ENCODE peak calls at places on chromosomes 13 and 19, in seven cellular contexts. One of them, this sample, is unnamed.

GRCh38 chr13:58302349-58302748 is 670.8 kb downstream of the PCDH17 start:
- DNase-seq in WERI-Rb-1: no peak
- DNase-seq in RWPE2: no peak
- DNase-seq in fibroblast of lung: no peak
- DNase-seq in esophagus muscularis mucosa: no peak
- DNase-seq in Caco-2: no peak
- DNase-seq in aorta: no peak
- DNase-seq in this sample: no peak

GRCh38 chr13:40275636-40276035 is 390.8 kb downstream of the FOXO1 start:
- DNase-seq in WERI-Rb-1: no peak
- DNase-seq in RWPE2: no peak
- DNase-seq in fibroblast of lung: peak; percentile 28
- DNase-seq in esophagus muscularis mucosa: no peak
- DNase-seq in Caco-2: no peak
- DNase-seq in aorta: no peak
- DNase-seq in this sample: peak; percentile 26

GRCh38 chr13:50352720-50353491 is 337.7 kb downstream of the KCNRG start:
- DNase-seq in WERI-Rb-1: no peak
- DNase-seq in RWPE2: no peak
- DNase-seq in fibroblast of lung: no peak
- DNase-seq in esophagus muscularis mucosa: peak; percentile 31
- DNase-seq in Caco-2: no peak
- DNase-seq in aorta: no peak
- DNase-seq in this sample: no peak

GRCh38 chr13:29954082-29955043 is 103.9 kb upstream of the UBL3 start:
- DNase-seq in WERI-Rb-1: no peak
- DNase-seq in RWPE2: no peak
- DNase-seq in fibroblast of lung: no peak
- DNase-seq in esophagus muscularis mucosa: no peak
- DNase-seq in Caco-2: peak; percentile 46
- DNase-seq in aorta: no peak
- DNase-seq in this sample: no peak

GRCh38 chr13:34401741-34402140 is 540.3 kb upstream of the NBEA start:
- DNase-seq in WERI-Rb-1: no peak
- DNase-seq in RWPE2: no peak
- DNase-seq in fibroblast of lung: peak; percentile 10
- DNase-seq in esophagus muscularis mucosa: no peak
- DNase-seq in Caco-2: no peak
- DNase-seq in aorta: no peak
- DNase-seq in this sample: no peak

GRCh38 chr19:38183227-38183914 is 40.7 kb downstream of the DPF1 start:
- DNase-seq in WERI-Rb-1: peak; percentile 39
- DNase-seq in RWPE2: peak; percentile 61
- DNase-seq in fibroblast of lung: peak; percentile 23
- DNase-seq in esophagus muscularis mucosa: no peak
- DNase-seq in Caco-2: no peak
- DNase-seq in aorta: no peak
- DNase-seq in this sample: peak; percentile 22

GRCh38 chr13:51814825-51815650 is 11.1 kb upstream of the DHRS12 start:
- DNase-seq in WERI-Rb-1: peak; percentile 47
- DNase-seq in RWPE2: no peak
- DNase-seq in fibroblast of lung: peak; percentile 60
- DNase-seq in esophagus muscularis mucosa: no peak
- DNase-seq in Caco-2: peak; percentile 80
- DNase-seq in aorta: peak; percentile 68
- DNase-seq in this sample: peak; percentile 53

GRCh38 chr13:85993567-85993966 is 194.3 kb upstream of the SLITRK6 start:
- DNase-seq in WERI-Rb-1: no peak
- DNase-seq in RWPE2: no peak
- DNase-seq in fibroblast of lung: no peak
- DNase-seq in esophagus muscularis mucosa: no peak
- DNase-seq in Caco-2: no peak
- DNase-seq in aorta: no peak
- DNase-seq in this sample: no peak

GRCh38 chr19:13554506-13555235 is 48.4 kb upstream of the CACNA1A start:
- DNase-seq in WERI-Rb-1: no peak
- DNase-seq in RWPE2: no peak
- DNase-seq in fibroblast of lung: no peak
- DNase-seq in esophagus muscularis mucosa: no peak
- DNase-seq in Caco-2: no peak
- DNase-seq in aorta: no peak
- DNase-seq in this sample: no peak
- H3K36me3 ChIP-seq in WERI-Rb-1: no peaks in the 10 kb centered on the region
- H3K36me3 ChIP-seq in RWPE2: no peaks in the 10 kb centered on the region
- H3K36me3 ChIP-seq in fibroblast of lung: no peaks in the 10 kb centered on the region
- H3K36me3 ChIP-seq in esophagus muscularis mucosa: no peaks in the 10 kb centered on the region
- H3K36me3 ChIP-seq in Caco-2: no peaks in the 10 kb centered on the region
- H3K36me3 ChIP-seq in aorta: no peaks in the 10 kb centered on the region
- H3K36me3 ChIP-seq in this sample: no peaks in the 10 kb centered on the region

GRCh38 chr19:3605361-3605760 is 1.3 kb downstream of the TBXA2R start:
- DNase-seq in WERI-Rb-1: no peak
- DNase-seq in RWPE2: no peak
- DNase-seq in fibroblast of lung: no peak
- DNase-seq in esophagus muscularis mucosa: no peak
- DNase-seq in Caco-2: no peak
- DNase-seq in aorta: no peak
- DNase-seq in this sample: no peak

GRCh38 chr19:3604987-3605343 is 1.7 kb downstream of the TBXA2R start:
- DNase-seq in WERI-Rb-1: no peak
- DNase-seq in RWPE2: no peak
- DNase-seq in fibroblast of lung: no peak
- DNase-seq in esophagus muscularis mucosa: no peak
- DNase-seq in Caco-2: no peak
- DNase-seq in aorta: no peak
- DNase-seq in this sample: no peak

GRCh38 chr19:3601021-3601420 is 5.7 kb downstream of the TBXA2R start:
- DNase-seq in WERI-Rb-1: no peak
- DNase-seq in RWPE2: no peak
- DNase-seq in fibroblast of lung: no peak
- DNase-seq in esophagus muscularis mucosa: no peak
- DNase-seq in Caco-2: no peak
- DNase-seq in aorta: peak; percentile 69
- DNase-seq in this sample: no peak

GRCh38 chr19:3604227-3604986 is 2.3 kb downstream of the TBXA2R start:
- DNase-seq in WERI-Rb-1: no peak
- DNase-seq in RWPE2: no peak
- DNase-seq in fibroblast of lung: no peak
- DNase-seq in esophagus muscularis mucosa: no peak
- DNase-seq in Caco-2: no peak
- DNase-seq in aorta: peak; percentile 78
- DNase-seq in this sample: no peak

DNA sequence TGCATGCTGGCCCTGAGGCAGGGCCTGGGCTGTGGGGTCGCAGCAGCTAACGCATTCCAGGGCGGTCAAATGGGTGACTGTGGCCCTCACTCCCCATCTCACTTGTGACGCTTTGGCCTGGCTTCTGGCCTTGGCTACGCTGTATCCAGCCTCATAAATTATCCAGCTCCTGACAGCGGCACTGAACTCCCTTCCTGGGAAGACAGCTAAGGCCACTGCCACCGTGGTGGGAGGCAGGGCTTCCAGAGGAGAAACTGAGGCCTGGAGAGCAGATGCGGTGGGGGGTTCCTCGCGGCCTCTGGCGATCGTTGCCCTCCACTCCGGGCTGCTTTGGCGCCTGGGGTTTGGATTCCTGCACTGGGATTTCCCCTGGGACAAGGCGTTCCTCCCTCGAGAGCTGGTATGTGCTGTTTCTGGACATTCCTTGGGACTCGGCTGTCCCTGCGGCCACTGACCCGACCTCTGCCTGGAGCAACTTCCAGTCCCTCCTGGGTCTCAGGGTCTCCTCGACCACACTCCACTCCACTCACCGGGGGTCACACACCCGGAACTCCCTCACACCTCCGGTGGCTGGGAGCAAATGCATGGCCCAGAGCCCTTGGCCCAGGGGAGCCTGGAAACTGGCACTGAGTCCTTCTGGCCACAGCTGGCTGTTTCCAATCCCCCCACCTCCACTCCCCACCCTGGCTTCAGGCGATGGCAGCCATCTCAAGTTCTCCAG is 3.4 kb downstream of the TBXA2R start:
- DNase-seq in WERI-Rb-1: no peak
- DNase-seq in RWPE2: no peak
- DNase-seq in fibroblast of lung: no peak
- DNase-seq in esophagus muscularis mucosa: no peak
- DNase-seq in Caco-2: no peak
- DNase-seq in aorta: peak; percentile 85
- DNase-seq in this sample: no peak
- H3K4me3 ChIP-seq in WERI-Rb-1: no peak overlapping the region
- H3K4me3 ChIP-seq in RWPE2: no peak overlapping the region
- H3K4me3 ChIP-seq in fibroblast of lung: no peak overlapping the region
- H3K4me3 ChIP-seq in esophagus muscularis mucosa: peak overlapping the region; percentile 12
- H3K4me3 ChIP-seq in Caco-2: no peak overlapping the region
- H3K4me3 ChIP-seq in aorta: no peak overlapping the region
- H3K4me3 ChIP-seq in this sample: no peak overlapping the region

GRCh38 chr19:51946602-51947001 is 19.3 kb downstream of the ZNF613 start:
- DNase-seq in WERI-Rb-1: no peak
- DNase-seq in RWPE2: no peak
- DNase-seq in fibroblast of lung: no peak
- DNase-seq in esophagus muscularis mucosa: no peak
- DNase-seq in Caco-2: no peak
- DNase-seq in aorta: no peak
- DNase-seq in this sample: no peak
- H3K36me3 ChIP-seq in WERI-Rb-1: peaks cover 43% of the 10 kb centered on the region
- H3K36me3 ChIP-seq in RWPE2: peaks cover 36% of the 10 kb centered on the region
- H3K36me3 ChIP-seq in fibroblast of lung: peaks cover 3% of the 10 kb centered on the region
- H3K36me3 ChIP-seq in esophagus muscularis mucosa: peaks cover 34% of the 10 kb centered on the region
- H3K36me3 ChIP-seq in Caco-2: no peaks in the 10 kb centered on the region
- H3K36me3 ChIP-seq in aorta: peaks cover 25% of the 10 kb centered on the region
- H3K36me3 ChIP-seq in this sample: peaks cover 34% of the 10 kb centered on the region

GRCh38 chr13:32988588-32989256 is 27.5 kb upstream of the KL start:
- DNase-seq in WERI-Rb-1: no peak
- DNase-seq in RWPE2: no peak
- DNase-seq in fibroblast of lung: no peak
- DNase-seq in esophagus muscularis mucosa: peak; percentile 79
- DNase-seq in Caco-2: no peak
- DNase-seq in aorta: no peak
- DNase-seq in this sample: no peak
- H3K4me3 ChIP-seq in WERI-Rb-1: no peak overlapping the region
- H3K4me3 ChIP-seq in RWPE2: no peak overlapping the region
- H3K4me3 ChIP-seq in fibroblast of lung: peak overlapping the region; percentile 1
- H3K4me3 ChIP-seq in esophagus muscularis mucosa: peak overlapping the region; percentile 8
- H3K4me3 ChIP-seq in Caco-2: no peak overlapping the region
- H3K4me3 ChIP-seq in aorta: no peak overlapping the region
- H3K4me3 ChIP-seq in this sample: no peak overlapping the region